ENCODE peak calls at places on chromosomes 11 and 22, in six cellular contexts. M is anterior cingulate cortex, L is esophagus muscularis mucosa, D is hypothalamus, W is mesendoderm, S is NCI-H1417. Q is an unnamed sample.

GRCh38 chr11:117197516-117198456 is 1.4 kb upstream of the TAGLN start:
- DNase-seq in W (peak; percentile 90), L (no peak), M (no peak), S (no peak), D (no peak), Q (peak; percentile 74)

GRCh38 chr11:40514124-40514523 is 945.3 kb downstream of the LRRC4C start:
- DNase-seq in S (no peak), D (no peak), L (no peak), M (no peak), W (no peak), Q (no peak)

GRCh38 chr22:30806391-30806861 is 111.8 kb downstream of the OSBP2 start:
- DNase-seq in S (peak; percentile 1), M (no peak), D (no peak), W (peak; percentile 85), L (no peak), Q (no peak)

GRCh38 chr22:28728621-28729313 is 12.9 kb downstream of the CHEK2 start:
- DNase-seq in M (no peak), L (no peak), W (no peak), S (no peak), D (no peak), Q (no peak)

GRCh38 chr11:43920598-43921419 is 21.6 kb upstream of the C11orf96 start:
- DNase-seq in L (peak; percentile 96), D (no peak), M (no peak), S (no peak), W (peak; percentile 62), Q (no peak)

GRCh38 chr22:26975865-26976264 is 318.5 kb downstream of the MIAT start:
- DNase-seq in M (no peak), D (no peak), L (no peak), W (no peak), S (no peak), Q (no peak)

GRCh38 chr11:63945482-63946163 is 6.8 kb downstream of the NAA40 start:
- DNase-seq in D (peak; percentile 45), S (peak; percentile 88), M (no peak), W (peak; percentile 82), L (no peak), Q (peak; percentile 72)

GRCh38 chr22:35313311-35314121 is 13.8 kb downstream of the TOM1 start:
- DNase-seq in S (peak; percentile 43), L (no peak), W (no peak), D (no peak), M (no peak), Q (no peak)

GRCh38 chr11:76153609-76153949 is 52.7 kb downstream of the WNT11 start:
- DNase-seq in M (no peak), S (no peak), L (no peak), W (peak; percentile 88), D (no peak), Q (no peak)

GRCh38 chr11:83265331-83265730 is 20.8 kb downstream of the CCDC90B start:
- DNase-seq in L (no peak), S (no peak), D (no peak), W (no peak), M (no peak), Q (no peak)

GRCh38 chr11:7019500-7020182 is 505 bp downstream of the ZNF214 start:
- DNase-seq in W (peak; percentile 46), S (no peak), L (no peak), M (no peak), D (no peak), Q (no peak)

GRCh38 chr11:3225826-3226750 is 6.1 kb downstream of the MRGPRE start:
- DNase-seq in W (no peak), M (no peak), D (no peak), L (no peak), S (no peak), Q (no peak)

GRCh38 chr22:18000441-18001039 is 23.8 kb downstream of the MICAL3 start:
- DNase-seq in S (peak; percentile 41), D (no peak), M (no peak), L (no peak), W (peak; percentile 47), Q (peak; percentile 59)

GRCh38 chr22:46042786-46043185 is 65.8 kb upstream of the WNT7B start:
- DNase-seq in W (no peak), S (no peak), L (no peak), D (no peak), M (no peak), Q (peak; percentile 45)

GRCh38 chr11:74816664-74817063 is 68.0 kb downstream of the RNF169 start:
- DNase-seq in L (no peak), D (no peak), S (no peak), W (peak; percentile 60), M (no peak), Q (no peak)

GRCh38 chr22:32615874-32616564 is 141.4 kb downstream of the FBXO7 start:
- DNase-seq in S (no peak), L (no peak), M (no peak), D (no peak), W (peak; percentile 40), Q (no peak)

GRCh38 chr11:115201121-115201792 is 303.0 kb downstream of the CADM1 start:
- DNase-seq in L (no peak), D (no peak), S (no peak), W (no peak), M (no peak), Q (no peak)